ENCODE peak calls at places on chromosomes 12 and 14, in six cellular contexts. K, U, Y, Z, C and M are unnamed samples.

GRCh38 chr14:31477248-31477647 is 10.6 kb downstream of the GPR33 start:
- DNase-seq in K (no peak), C (no peak), U (no peak), Z (no peak), Y (no peak), M (no peak)

GRCh38 chr14:65230287-65230728 is 128.0 kb upstream of the MAX start:
- DNase-seq in Z (no peak), Y (no peak), K (no peak), U (peak; percentile 92), C (peak; percentile 11), M (peak; percentile 53)

GRCh38 chr14:24379907-24380746 is 12.1 kb downstream of the NFATC4 start:
- DNase-seq in Z (no peak), U (no peak), K (no peak), C (no peak), Y (no peak), M (no peak)

GRCh38 chr12:52798671-52799497 is 3.0 kb upstream of the KRT3 start:
- DNase-seq in Y (no peak), Z (no peak), K (no peak), U (no peak), C (no peak), M (peak; percentile 57)

GRCh38 chr12:28242129-28242887 is 52.1 kb downstream of the CCDC91 start:
- DNase-seq in U (no peak), Z (no peak), Y (no peak), C (no peak), K (no peak), M (no peak)

GRCh38 chr14:49908433-49908782 is 15.5 kb downstream of the ARF6 start:
- DNase-seq in C (no peak), Z (no peak), K (no peak), Y (no peak), U (no peak), M (peak; percentile 27)

GRCh38 chr12:20420557-20420956 is 52.2 kb downstream of the PDE3A start:
- DNase-seq in Z (no peak), C (no peak), K (no peak), Y (no peak), U (no peak), M (no peak)

GRCh38 chr12:78171082-78171481 is 340.4 kb downstream of the NAV3 start:
- DNase-seq in K (no peak), U (peak; percentile 92), C (no peak), Z (no peak), Y (no peak), M (no peak)

GRCh38 chr12:110906985-110907384 is 13.4 kb downstream of the MYL2 start:
- DNase-seq in K (no peak), Y (no peak), C (no peak), U (no peak), Z (no peak), M (no peak)

GRCh38 chr14:32254952-32255679 is 52.0 kb upstream of the RNU6-8 start:
- DNase-seq in U (peak; percentile 54), K (peak; percentile 43), C (peak; percentile 64), Y (peak; percentile 46), Z (peak; percentile 29), M (peak; percentile 87)

GRCh38 chr12:19674437-19674836 is 235.1 kb downstream of the AEBP2 start:
- DNase-seq in U (no peak), C (no peak), Z (no peak), Y (no peak), K (no peak), M (no peak)

GRCh38 chr14:67446371-67447032 is 34.5 kb upstream of the PLEK2 start:
- DNase-seq in C (peak; percentile 36), Z (no peak), U (no peak), Y (no peak), K (no peak), M (no peak)

GRCh38 chr12:42729532-42729895 is 140.0 kb upstream of the PRICKLE1 start:
- DNase-seq in K (no peak), Z (no peak), U (no peak), C (no peak), Y (no peak), M (peak; percentile 14)

GRCh38 chr12:4293942-4294505 is 20.5 kb downstream of the CCND2 start:
- DNase-seq in U (no peak), Z (no peak), Y (no peak), C (peak; percentile 19), K (no peak), M (no peak)

GRCh38 chr12:128055567-128055966 is 211.4 kb upstream of the TMEM132C start:
- DNase-seq in C (no peak), Z (no peak), Y (no peak), U (no peak), K (no peak), M (no peak)

GRCh38 chr12:110120878-110121277 is 3.3 kb upstream of the IFT81 start:
- DNase-seq in Y (no peak), Z (no peak), U (no peak), K (no peak), C (no peak), M (peak; percentile 29)

GRCh38 chr12:10673660-10674384 is at the start of gene STYK1:
- DNase-seq in K (peak; percentile 90), Y (peak; percentile 80), U (peak; percentile 51), Z (peak; percentile 86), C (no peak), M (peak; percentile 66)

GRCh38 chr14:94026886-94027469 is 838 bp downstream of the OTUB2 start:
- DNase-seq in Y (no peak), U (no peak), Z (no peak), K (no peak), C (no peak), M (no peak)

GRCh38 chr12:7060353-7060954 is at the start of gene C1S:
- DNase-seq in Y (no peak), U (no peak), C (peak; percentile 74), K (no peak), Z (no peak), M (peak; percentile 98)

GRCh38 chr12:121465921-121466799 is 66.2 kb downstream of the RNF34 start:
- DNase-seq in Z (no peak), C (no peak), Y (peak; percentile 58), U (no peak), K (no peak), M (peak; percentile 57)

GRCh38 chr14:65318636-65319506 is 93.7 kb upstream of the FUT8 start:
- DNase-seq in K (peak; percentile 52), U (no peak), C (no peak), Y (no peak), Z (no peak), M (no peak)

GRCh38 chr14:90445011-90445410 is 48.2 kb downstream of the CALM1 start:
- DNase-seq in U (no peak), K (no peak), Y (no peak), C (no peak), Z (no peak), M (no peak)

GRCh38 chr12:116878567-116879508 is 2.4 kb downstream of the HRK start:
- DNase-seq in C (no peak), Y (no peak), Z (no peak), U (no peak), K (no peak), M (peak; percentile 26)

GRCh38 chr14:41000350-41000749 is 606.3 kb upstream of the LRFN5 start:
- DNase-seq in C (no peak), Z (no peak), U (no peak), K (no peak), Y (no peak), M (no peak)

GRCh38 chr14:106530423-106531107 is 1004.2 kb downstream of the TMEM121 start:
- DNase-seq in C (no peak), Z (no peak), Y (peak; percentile 59), K (peak; percentile 90), U (no peak), M (no peak)

GRCh38 chr14:101781240-101782061 is 19.9 kb downstream of the PPP2R5C start:
- DNase-seq in U (no peak), Y (peak; percentile 55), C (no peak), Z (no peak), K (no peak), M (peak; percentile 62)

GRCh38 chr14:69643430-69644200 is 32.2 kb downstream of the SUSD6 start:
- DNase-seq in U (no peak), Z (no peak), Y (peak; percentile 59), K (no peak), C (peak; percentile 92), M (peak; percentile 54)

GRCh38 chr14:34536951-34537676 is 2.4 kb downstream of the EAPP start:
- DNase-seq in C (no peak), K (no peak), U (no peak), Y (no peak), Z (no peak), M (peak; percentile 28)

GRCh38 chr12:52673713-52674415 is 6.3 kb downstream of the KRT1 start:
- DNase-seq in Y (no peak), K (no peak), U (no peak), Z (no peak), C (no peak), M (no peak)

GRCh38 chr12:60281522-60281921 is 685.7 kb downstream of the SLC16A7 start:
- DNase-seq in C (no peak), Y (no peak), K (no peak), Z (no peak), U (no peak), M (no peak)

GRCh38 chr14:76867536-76868452 is 41.6 kb downstream of the LRRC74A start:
- DNase-seq in Z (no peak), C (peak; percentile 15), Y (peak; percentile 33), K (no peak), U (no peak), M (no peak)

GRCh38 chr12:100672075-100672592 is 98.7 kb downstream of the GAS2L3 start:
- DNase-seq in K (peak; percentile 15), Y (peak; percentile 53), U (peak; percentile 28), C (no peak), Z (no peak), M (peak; percentile 17)